ENCODE peak calls at places on chromosomes 1 and 21, in seven cellular contexts. I, Y, B, S, W, X and H are unnamed samples.

GRCh38 chr1:48250572-48250971 is 28.1 kb downstream of the SLC5A9 start:
- DNase-seq in Y (no peak), X (no peak), B (no peak), S (peak), I (no peak), W (no peak), H (no peak)

GRCh38 chr1:228494970-228495853 is 8.0 kb downstream of the RNF187 start:
- DNase-seq in I (no peak), X (no peak), W (no peak), Y (no peak), S (no peak), B (no peak), H (no peak)

GRCh38 chr1:71809085-71809484 is 473.3 kb downstream of the NEGR1 start:
- DNase-seq in X (no peak), Y (no peak), I (no peak), W (no peak), S (peak), B (no peak), H (no peak)

GRCh38 chr1:230292739-230293720 is 133.1 kb downstream of the PGBD5 start:
- DNase-seq in B (peak), X (no peak), W (peak), Y (no peak), I (no peak), S (peak), H (no peak)

GRCh38 chr1:64150266-64150665 is 53.2 kb upstream of the UBE2U start:
- DNase-seq in Y (no peak), X (no peak), B (no peak), W (no peak), S (no peak), I (no peak), H (no peak)

GRCh38 chr21:25449950-25450349 is 157.3 kb downstream of the MRPL39 start:
- DNase-seq in X (no peak), I (no peak), B (no peak), W (no peak), S (no peak), Y (no peak), H (no peak)

GRCh38 chr1:192476802-192477298 is 98.7 kb upstream of the RGS1 start:
- DNase-seq in X (peak), W (no peak), Y (peak), B (peak), S (peak), I (peak), H (no peak)

GRCh38 chr1:151831605-151832004 is at the start of gene RORC:
- DNase-seq in S (peak), W (no peak), B (no peak), Y (no peak), X (no peak), I (no peak), H (no peak)

GRCh38 chr1:67674260-67675011 is 10.6 kb upstream of the GADD45A start:
- DNase-seq in S (peak), X (peak), B (no peak), I (peak), W (peak), Y (peak), H (no peak)

GRCh38 chr1:42043182-42043581 is 110.0 kb upstream of the GUCA2B start:
- DNase-seq in X (no peak), W (no peak), Y (no peak), S (no peak), B (no peak), I (no peak), H (no peak)

GRCh38 chr1:208668991-208669390 is 424.8 kb upstream of the PLXNA2 start:
- DNase-seq in X (no peak), S (no peak), W (no peak), B (no peak), I (peak), Y (no peak), H (no peak)

GRCh38 chr1:25347556-25347955 is 9.4 kb downstream of the TMEM50A start:
- DNase-seq in I (no peak), X (no peak), Y (no peak), W (no peak), B (no peak), S (no peak), H (no peak)

GRCh38 chr1:119079881-119080280 is 60.6 kb downstream of the WARS2 start:
- DNase-seq in X (no peak), B (no peak), W (no peak), I (no peak), Y (no peak), S (no peak), H (no peak)

GRCh38 chr1:80675469-80675868 is 1125.3 kb upstream of the ADGRL2 start:
- DNase-seq in W (no peak), Y (no peak), B (no peak), I (peak), X (no peak), S (no peak), H (no peak)

GRCh38 chr1:94342416-94342815 is 75.8 kb upstream of the ABCD3 start:
- DNase-seq in S (no peak), I (no peak), W (no peak), X (no peak), Y (no peak), B (no peak), H (no peak)

GRCh38 chr1:246607466-246607865 is 41.2 kb downstream of the CNST start:
- DNase-seq in W (no peak), X (no peak), Y (no peak), B (no peak), I (no peak), S (no peak), H (no peak)

GRCh38 chr1:91325456-91325855 is 79.2 kb downstream of the HFM1 start:
- DNase-seq in Y (no peak), X (no peak), W (no peak), B (no peak), S (no peak), I (no peak), H (no peak)

GRCh38 chr1:24558902-24559791 is 3.3 kb downstream of the NCMAP start:
- DNase-seq in X (peak), Y (no peak), B (no peak), W (no peak), S (no peak), I (peak), H (no peak)

GRCh38 chr1:203954788-203955552 is 93.6 kb downstream of the SNRPE start:
- DNase-seq in X (no peak), W (no peak), Y (no peak), B (no peak), S (no peak), I (peak), H (no peak)

GRCh38 chr1:228236744-228237143 is 28.9 kb downstream of the OBSCN start:
- DNase-seq in I (peak), W (no peak), B (no peak), Y (peak), S (peak), X (no peak), H (no peak)

GRCh38 chr1:185720633-185721272 is 13.4 kb upstream of the HMCN1 start:
- DNase-seq in B (no peak), I (peak), S (peak), Y (no peak), W (peak), X (no peak), H (peak)

GRCh38 chr1:91851130-91852010 is 34.6 kb downstream of the TGFBR3 start:
- DNase-seq in S (peak), I (peak), Y (no peak), W (no peak), B (peak), X (peak), H (no peak)

GRCh38 chr1:106768077-106768476 is 288.4 kb upstream of the PRMT6 start:
- DNase-seq in W (no peak), B (no peak), Y (no peak), X (no peak), I (no peak), S (no peak), H (no peak)

GRCh38 chr1:225537554-225538251 is 109.9 kb upstream of the LBR start:
- DNase-seq in W (no peak), B (no peak), X (no peak), Y (no peak), I (no peak), S (peak), H (no peak)

GRCh38 chr1:85122169-85122568 is 73.9 kb upstream of the MCOLN3 start:
- DNase-seq in X (no peak), Y (no peak), I (no peak), B (no peak), W (no peak), S (no peak), H (no peak)

GRCh38 chr21:41897690-41898089 is 18.5 kb upstream of the PRDM15 start:
- DNase-seq in X (no peak), W (no peak), Y (no peak), S (peak), I (no peak), B (peak), H (no peak)

GRCh38 chr1:23634840-23635642 is 56.6 kb upstream of the RPL11 start:
- DNase-seq in W (peak), X (peak), S (peak), B (peak), Y (peak), I (peak), H (peak)

GRCh38 chr1:176033879-176034278 is 173.2 kb downstream of the COP1 start:
- DNase-seq in B (no peak), W (no peak), Y (no peak), X (no peak), I (peak), S (no peak), H (no peak)

GRCh38 chr1:222811671-222812070 is 3.2 kb upstream of the DISP1 start:
- DNase-seq in Y (no peak), I (no peak), B (no peak), S (no peak), W (no peak), X (no peak), H (no peak)

GRCh38 chr1:161080391-161081150 is 8.8 kb downstream of the NECTIN4 start:
- DNase-seq in S (no peak), B (no peak), X (no peak), W (no peak), I (no peak), Y (no peak), H (no peak)

GRCh38 chr1:220067246-220068204 is 21.2 kb upstream of the EPRS1 start:
- DNase-seq in Y (no peak), I (peak), W (no peak), X (no peak), S (no peak), B (no peak), H (no peak)

GRCh38 chr1:3019007-3019515 is 2.2 kb upstream of the ACTRT2 start:
- DNase-seq in B (no peak), Y (no peak), S (no peak), X (peak), W (no peak), I (no peak), H (no peak)